ENCODE peak calls at places on chromosomes 11 and 22, in six cellular contexts. One of them, this sample, is unnamed.

GRCh38 chr11:64770120-64770519 is 8.2 kb downstream of the SF1 start:
- DNase-seq in mesenchymal stem cell: no peak
- DNase-seq in H1: no peak
- DNase-seq in IMR-90: no peak
- DNase-seq in neuronal stem cell: no peak
- DNase-seq in mesendoderm: no peak
- DNase-seq in this sample: no peak

GRCh38 chr11:67440229-67441081 is 2.8 kb downstream of the CORO1B start:
- DNase-seq in H1: no peak
- DNase-seq in mesendoderm: no peak
- DNase-seq in neuronal stem cell: no peak
- DNase-seq in IMR-90: no peak
- DNase-seq in mesenchymal stem cell: no peak
- DNase-seq in this sample: no peak

GRCh38 chr11:18617688-18618340 is 16.3 kb downstream of the SPTY2D1 start:
- DNase-seq in mesenchymal stem cell: peak
- DNase-seq in IMR-90: peak
- DNase-seq in neuronal stem cell: no peak
- DNase-seq in H1: no peak
- DNase-seq in mesendoderm: no peak
- DNase-seq in this sample: no peak

GRCh38 chr11:75536786-75537629 is 11.3 kb upstream of the GDPD5 start:
- DNase-seq in H1: no peak
- DNase-seq in IMR-90: peak
- DNase-seq in neuronal stem cell: no peak
- DNase-seq in mesendoderm: peak
- DNase-seq in mesenchymal stem cell: no peak
- DNase-seq in this sample: no peak

GRCh38 chr11:119903389-119903788 is 174.4 kb upstream of the NECTIN1 start:
- DNase-seq in IMR-90: no peak
- DNase-seq in mesendoderm: no peak
- DNase-seq in neuronal stem cell: no peak
- DNase-seq in H1: no peak
- DNase-seq in mesenchymal stem cell: no peak
- DNase-seq in this sample: no peak

GRCh38 chr11:132064987-132065620 is 694.7 kb downstream of the NTM start:
- DNase-seq in mesendoderm: no peak
- DNase-seq in mesenchymal stem cell: peak
- DNase-seq in IMR-90: peak
- DNase-seq in neuronal stem cell: no peak
- DNase-seq in H1: no peak
- DNase-seq in this sample: no peak

GRCh38 chr22:46256358-46256958 is 6.4 kb upstream of the CDPF1 start:
- DNase-seq in H1: no peak
- DNase-seq in IMR-90: peak
- DNase-seq in mesendoderm: no peak
- DNase-seq in mesenchymal stem cell: peak
- DNase-seq in neuronal stem cell: no peak
- DNase-seq in this sample: no peak

GRCh38 chr11:72951193-72951592 is 137.0 kb downstream of the ATG16L2 start:
- DNase-seq in H1: no peak
- DNase-seq in IMR-90: peak
- DNase-seq in mesendoderm: no peak
- DNase-seq in mesenchymal stem cell: no peak
- DNase-seq in neuronal stem cell: no peak
- DNase-seq in this sample: no peak

GRCh38 chr11:74966651-74967050 is 17.6 kb downstream of the SPCS2 start:
- DNase-seq in H1: no peak
- DNase-seq in mesenchymal stem cell: no peak
- DNase-seq in IMR-90: no peak
- DNase-seq in mesendoderm: no peak
- DNase-seq in neuronal stem cell: no peak
- DNase-seq in this sample: no peak

GRCh38 chr11:93591247-93591898 is 48.2 kb upstream of the SMCO4 start:
- DNase-seq in mesenchymal stem cell: peak
- DNase-seq in mesendoderm: peak
- DNase-seq in H1: no peak
- DNase-seq in IMR-90: peak
- DNase-seq in neuronal stem cell: no peak
- DNase-seq in this sample: no peak

GRCh38 chr11:130700092-130700491 is 216.2 kb downstream of the SNX19 start:
- DNase-seq in H1: no peak
- DNase-seq in mesenchymal stem cell: no peak
- DNase-seq in IMR-90: no peak
- DNase-seq in mesendoderm: no peak
- DNase-seq in neuronal stem cell: no peak
- DNase-seq in this sample: no peak

GRCh38 chr11:129528296-129528695 is 152.6 kb downstream of the BARX2 start:
- DNase-seq in mesendoderm: no peak
- DNase-seq in mesenchymal stem cell: no peak
- DNase-seq in neuronal stem cell: no peak
- DNase-seq in H1: no peak
- DNase-seq in IMR-90: no peak
- DNase-seq in this sample: no peak

GRCh38 chr11:94315664-94316063 is 11.3 kb downstream of the IZUMO1R start:
- DNase-seq in H1: no peak
- DNase-seq in neuronal stem cell: no peak
- DNase-seq in IMR-90: peak
- DNase-seq in mesenchymal stem cell: no peak
- DNase-seq in mesendoderm: no peak
- DNase-seq in this sample: no peak

GRCh38 chr22:19287889-19288288 is 3.6 kb downstream of the CLTCL1 start:
- DNase-seq in neuronal stem cell: no peak
- DNase-seq in IMR-90: peak
- DNase-seq in H1: no peak
- DNase-seq in mesenchymal stem cell: peak
- DNase-seq in mesendoderm: peak
- DNase-seq in this sample: no peak

GRCh38 chr22:31243339-31244043 is 31.4 kb downstream of the LIMK2 start:
- DNase-seq in H1: no peak
- DNase-seq in mesenchymal stem cell: no peak
- DNase-seq in IMR-90: no peak
- DNase-seq in neuronal stem cell: no peak
- DNase-seq in mesendoderm: peak
- DNase-seq in this sample: no peak

GRCh38 chr11:34354782-34355181 is 3.0 kb downstream of the ABTB2 start:
- DNase-seq in mesenchymal stem cell: no peak
- DNase-seq in neuronal stem cell: no peak
- DNase-seq in IMR-90: peak
- DNase-seq in H1: no peak
- DNase-seq in mesendoderm: no peak
- DNase-seq in this sample: no peak

GRCh38 chr11:102390667-102391449 is 43.8 kb downstream of the BIRC2 start:
- DNase-seq in mesenchymal stem cell: peak
- DNase-seq in IMR-90: peak
- DNase-seq in H1: peak
- DNase-seq in mesendoderm: peak
- DNase-seq in neuronal stem cell: peak
- DNase-seq in this sample: peak

GRCh38 chr11:73147771-73148681 is 5.9 kb upstream of the FCHSD2 start:
- DNase-seq in H1: no peak
- DNase-seq in mesenchymal stem cell: no peak
- DNase-seq in mesendoderm: no peak
- DNase-seq in IMR-90: no peak
- DNase-seq in neuronal stem cell: no peak
- DNase-seq in this sample: no peak

GRCh38 chr11:65468874-65469333 is 29.9 kb upstream of the MALAT1 start:
- DNase-seq in IMR-90: no peak
- DNase-seq in H1: peak
- DNase-seq in mesendoderm: peak
- DNase-seq in mesenchymal stem cell: peak
- DNase-seq in neuronal stem cell: no peak
- DNase-seq in this sample: peak

GRCh38 chr11:95498731-95499396 is 267.9 kb upstream of the SESN3 start:
- DNase-seq in H1: peak
- DNase-seq in neuronal stem cell: peak
- DNase-seq in IMR-90: no peak
- DNase-seq in mesendoderm: peak
- DNase-seq in mesenchymal stem cell: no peak
- DNase-seq in this sample: peak

GRCh38 chr11:27058456-27058855 is 17.8 kb downstream of the BBOX1 start:
- DNase-seq in mesendoderm: no peak
- DNase-seq in mesenchymal stem cell: no peak
- DNase-seq in H1: no peak
- DNase-seq in IMR-90: peak
- DNase-seq in neuronal stem cell: no peak
- DNase-seq in this sample: no peak

DNA sequence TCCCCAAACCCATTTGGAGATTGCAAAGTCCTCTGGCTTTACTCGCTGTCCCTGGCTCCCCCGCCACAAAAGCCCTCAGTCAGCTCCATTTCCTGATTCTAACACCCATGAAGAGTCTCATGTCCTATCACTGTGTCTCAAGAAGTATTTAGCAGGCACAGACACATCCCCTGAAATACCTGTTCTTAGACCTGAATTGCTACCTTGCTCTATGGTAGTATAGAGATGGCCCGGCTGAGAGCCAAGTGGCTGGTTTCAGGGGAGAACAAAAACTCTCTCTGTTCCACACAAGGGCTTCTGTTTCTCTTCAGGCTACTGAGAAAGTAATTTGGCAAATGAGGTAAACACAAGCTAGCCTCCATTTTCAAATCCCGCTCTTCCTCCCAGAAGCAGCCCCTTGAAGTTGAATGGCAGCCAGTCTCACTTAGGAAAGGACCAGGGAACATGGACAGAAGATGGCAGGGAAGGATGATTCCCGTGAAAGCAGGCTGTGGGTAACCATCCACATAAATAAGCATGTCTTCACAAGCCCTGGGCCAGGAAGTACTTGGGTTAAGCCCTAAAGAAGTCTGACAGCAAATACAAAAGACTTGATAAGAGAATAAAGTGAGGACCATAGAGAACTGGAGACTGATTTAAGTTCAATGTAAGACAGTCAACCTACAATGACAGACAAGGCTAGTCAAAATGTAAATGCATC is 137.8 kb downstream of the C11orf58 start:
- DNase-seq in mesenchymal stem cell: no peak
- DNase-seq in H1: no peak
- DNase-seq in mesendoderm: no peak
- DNase-seq in neuronal stem cell: no peak
- DNase-seq in IMR-90: no peak
- DNase-seq in this sample: no peak
- H3K23ac ChIP-seq in mesenchymal stem cell: no peak
- H3K23ac ChIP-seq in H1: no peak
- H3K23ac ChIP-seq in mesendoderm: no peak
- H3K23ac ChIP-seq in neuronal stem cell: no peak
- H3K23ac ChIP-seq in IMR-90: no peak
- H3K23ac ChIP-seq in this sample: no peak

DNA sequence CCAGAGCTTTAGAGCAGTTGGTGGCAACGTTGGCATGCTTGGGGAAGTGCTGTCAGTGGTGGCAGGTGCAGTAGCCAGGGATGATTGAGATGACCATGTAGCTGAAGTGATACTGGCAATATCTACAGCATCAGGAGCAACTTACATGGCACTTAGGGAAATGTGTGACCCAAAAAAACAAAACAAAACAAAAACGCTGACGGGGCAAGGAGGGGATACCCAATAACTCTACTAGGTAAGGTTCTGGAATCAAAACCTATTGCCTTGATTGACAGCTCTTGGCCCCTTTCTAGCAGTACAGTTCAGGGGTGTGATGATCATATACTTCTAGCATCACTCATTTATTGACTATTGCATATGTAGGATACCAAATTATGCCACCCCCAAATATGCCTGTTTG is 312.6 kb downstream of the AASDHPPT start:
- DNase-seq in neuronal stem cell: no peak
- DNase-seq in IMR-90: no peak
- DNase-seq in mesenchymal stem cell: no peak
- DNase-seq in H1: no peak
- DNase-seq in mesendoderm: no peak
- DNase-seq in this sample: no peak
- H2BK120ac ChIP-seq in neuronal stem cell: no peak
- H2BK120ac ChIP-seq in IMR-90: peak
- H2BK120ac ChIP-seq in mesenchymal stem cell: no peak
- H2BK120ac ChIP-seq in H1: no peak
- H2BK120ac ChIP-seq in mesendoderm: no peak
- H2BK120ac ChIP-seq in this sample: no peak

GRCh38 chr11:48025293-48025982 is 45.1 kb downstream of the PTPRJ start:
- DNase-seq in mesenchymal stem cell: no peak
- DNase-seq in IMR-90: no peak
- DNase-seq in mesendoderm: no peak
- DNase-seq in neuronal stem cell: no peak
- DNase-seq in H1: no peak
- DNase-seq in this sample: no peak

GRCh38 chr11:48029686-48030279 is 49.4 kb downstream of the PTPRJ start:
- DNase-seq in mesendoderm: no peak
- DNase-seq in neuronal stem cell: no peak
- DNase-seq in IMR-90: no peak
- DNase-seq in H1: no peak
- DNase-seq in mesenchymal stem cell: no peak
- DNase-seq in this sample: no peak

GRCh38 chr11:48031602-48032001 is 51.2 kb downstream of the PTPRJ start:
- DNase-seq in mesenchymal stem cell: no peak
- DNase-seq in IMR-90: no peak
- DNase-seq in mesendoderm: no peak
- DNase-seq in neuronal stem cell: no peak
- DNase-seq in H1: no peak
- DNase-seq in this sample: no peak

GRCh38 chr11:48025983-48026340 is 45.6 kb downstream of the PTPRJ start:
- DNase-seq in mesenchymal stem cell: peak
- DNase-seq in neuronal stem cell: no peak
- DNase-seq in mesendoderm: no peak
- DNase-seq in H1: no peak
- DNase-seq in IMR-90: peak
- DNase-seq in this sample: no peak

GRCh38 chr11:48028909-48029685 is 48.7 kb downstream of the PTPRJ start:
- DNase-seq in H1: no peak
- DNase-seq in IMR-90: peak
- DNase-seq in mesendoderm: no peak
- DNase-seq in neuronal stem cell: no peak
- DNase-seq in mesenchymal stem cell: no peak
- DNase-seq in this sample: no peak
- H3K23ac ChIP-seq in H1: no peak
- H3K23ac ChIP-seq in IMR-90: peak
- H3K23ac ChIP-seq in mesendoderm: no peak
- H3K23ac ChIP-seq in neuronal stem cell: no peak
- H3K23ac ChIP-seq in mesenchymal stem cell: peak
- H3K23ac ChIP-seq in this sample: no peak

DNA sequence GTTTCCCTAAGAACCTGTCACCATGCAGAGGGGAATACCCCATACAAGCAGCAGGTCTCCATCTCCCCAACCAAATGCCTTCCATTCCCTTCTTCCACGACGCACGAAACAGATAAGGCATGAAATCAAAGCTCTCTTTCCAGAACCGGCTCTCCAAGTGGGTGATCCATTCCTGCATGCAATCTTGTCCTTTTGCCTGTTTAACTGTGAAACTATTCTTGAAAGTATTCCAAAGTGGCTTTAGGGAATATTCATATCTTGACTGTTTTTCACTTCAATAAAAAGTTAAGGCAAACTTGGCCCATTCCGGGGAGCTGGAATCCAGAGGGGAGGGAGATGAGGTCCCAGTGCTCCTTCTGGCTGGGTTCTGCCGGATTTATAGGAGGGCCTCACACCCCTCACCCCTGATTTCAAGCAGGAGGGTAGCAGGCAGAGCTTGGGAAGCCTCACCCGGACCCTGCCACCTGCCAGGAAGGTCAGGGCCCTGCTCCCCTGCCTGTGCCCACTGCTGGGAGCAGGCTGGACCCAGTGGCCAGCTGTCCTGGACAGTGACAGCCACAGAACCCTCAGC is 60.9 kb downstream of the SCGB1A1 start:
- DNase-seq in mesenchymal stem cell: no peak
- DNase-seq in mesendoderm: no peak
- DNase-seq in neuronal stem cell: no peak
- DNase-seq in IMR-90: no peak
- DNase-seq in H1: no peak
- DNase-seq in this sample: no peak
- H2BK120ac ChIP-seq in mesenchymal stem cell: no peak
- H2BK120ac ChIP-seq in mesendoderm: no peak
- H2BK120ac ChIP-seq in neuronal stem cell: no peak
- H2BK120ac ChIP-seq in IMR-90: peak
- H2BK120ac ChIP-seq in H1: no peak
- H2BK120ac ChIP-seq in this sample: no peak

This sample was measured in H9.